ENCODE peak calls at places on chromosomes 13 and 19, in four cellular contexts. V, B, F and Z are unnamed samples.

GRCh38 chr19:56403261-56403660 is 871 bp upstream of the ZNF583 start:
- DNase-seq in V (no peak), B (no peak), F (no peak), Z (no peak)

GRCh38 chr19:35913589-35913988 is 5.5 kb upstream of the TYROBP start:
- DNase-seq in V (no peak), B (no peak), F (no peak), Z (no peak)

GRCh38 chr19:10566658-10567410 is 1.0 kb upstream of the KRI1 start:
- DNase-seq in V (no peak), B (no peak), F (peak), Z (no peak)

GRCh38 chr19:18915639-18916038 is 3.5 kb downstream of the COPE start:
- DNase-seq in V (no peak), B (no peak), F (peak), Z (no peak)

GRCh38 chr19:11125994-11126685 is 29.4 kb downstream of the SPC24 start:
- DNase-seq in V (no peak), B (no peak), F (peak), Z (no peak)

GRCh38 chr19:44725251-44725650 is 23.3 kb upstream of the BCL3 start:
- DNase-seq in V (no peak), B (no peak), F (peak), Z (no peak)

GRCh38 chr13:91240341-91240740 is 107.1 kb upstream of the MIR17HG start:
- DNase-seq in V (no peak), B (no peak), F (no peak), Z (no peak)

GRCh38 chr19:45568732-45569131 is 15.9 kb downstream of the OPA3 start:
- DNase-seq in V (peak), B (peak), F (no peak), Z (peak)

GRCh38 chr19:40286235-40286530 is 1.0 kb upstream of the AKT2 start:
- DNase-seq in V (no peak), B (no peak), F (no peak), Z (no peak)

GRCh38 chr13:31053098-31053497 is 108.6 kb downstream of the HSPH1 start:
- DNase-seq in V (no peak), B (no peak), F (no peak), Z (no peak)

GRCh38 chr13:24253520-24254150 is 55.7 kb upstream of the C1QTNF9 start:
- DNase-seq in V (no peak), B (no peak), F (no peak), Z (no peak)

GRCh38 chr13:40063743-40064142 is 408.3 kb downstream of the COG6 start:
- DNase-seq in V (no peak), B (no peak), F (no peak), Z (no peak)

GRCh38 chr13:113816248-113816924 is 47.5 kb downstream of the GAS6 start:
- DNase-seq in V (no peak), B (no peak), F (peak), Z (no peak)

GRCh38 chr13:86085890-86086289 is 286.7 kb upstream of the SLITRK6 start:
- DNase-seq in V (no peak), B (no peak), F (no peak), Z (no peak)

GRCh38 chr13:78131811-78132210 is 213.2 kb upstream of the EDNRB start:
- DNase-seq in V (no peak), B (no peak), F (no peak), Z (no peak)

GRCh38 chr13:72379581-72379980 is 347.8 kb downstream of the MZT1 start:
- DNase-seq in V (peak), B (no peak), F (no peak), Z (no peak)

GRCh38 chr19:14072535-14073231 is at the start of gene MISP3:
- DNase-seq in V (no peak), B (no peak), F (peak), Z (no peak)

GRCh38 chr19:13526552-13526951 is 20.3 kb upstream of the CACNA1A start:
- DNase-seq in V (no peak), B (no peak), F (no peak), Z (no peak)

GRCh38 chr13:111326981-111327642 is 6.7 kb downstream of the TEX29 start:
- DNase-seq in V (no peak), B (no peak), F (peak), Z (no peak)

GRCh38 chr13:57633950-57634828 is 2.6 kb downstream of the PCDH17 start:
- DNase-seq in V (no peak), B (no peak), F (peak), Z (no peak)

GRCh38 chr19:7783991-7784421 is 21.0 kb downstream of the CLEC4M start:
- DNase-seq in V (no peak), B (peak), F (peak), Z (no peak)

GRCh38 chr13:21243045-21243842 is 66.8 kb downstream of the MRPL57 start:
- DNase-seq in V (no peak), B (no peak), F (no peak), Z (no peak)

GRCh38 chr19:7461841-7462629 is 26.8 kb downstream of the PEX11G start:
- DNase-seq in V (no peak), B (no peak), F (no peak), Z (no peak)

GRCh38 chr13:106990594-106990993 is 422.7 kb upstream of the ARGLU1 start:
- DNase-seq in V (no peak), B (no peak), F (no peak), Z (no peak)

GRCh38 chr19:33124207-33125098 is 7.5 kb upstream of the WDR88 start:
- DNase-seq in V (no peak), B (no peak), F (no peak), Z (no peak)

GRCh38 chr19:43595605-43595998 is 332 bp downstream of the IRGQ start:
- DNase-seq in V (no peak), B (no peak), F (peak), Z (no peak)

GRCh38 chr19:41225238-41226052 is 6.4 kb downstream of the AXL start:
- DNase-seq in V (peak), B (peak), F (no peak), Z (peak)

GRCh38 chr13:42894765-42895181 is 97.3 kb downstream of the EPSTI1 start:
- DNase-seq in V (peak), B (no peak), F (no peak), Z (no peak)

GRCh38 chr19:16325161-16325527 is 518 bp downstream of the KLF2 start:
- DNase-seq in V (no peak), B (no peak), F (peak), Z (no peak)
- H3K4me3 ChIP-seq in V (peak), B (peak), F (peak), Z (peak)

GRCh38 chr19:34793562-34793961 is 20.5 kb upstream of the ZNF599 start:
- DNase-seq in V (no peak), B (no peak), F (no peak), Z (no peak)
- H3K4me3 ChIP-seq in V (no peak), B (no peak), F (no peak), Z (no peak)

GRCh38 chr19:2042485-2043268 is 8.4 kb downstream of the MKNK2 start:
- DNase-seq in V (no peak), B (no peak), F (peak), Z (no peak)
- H3K4me3 ChIP-seq in V (no peak), B (no peak), F (peak), Z (peak)

GRCh38 chr19:46983097-46983496 is 36.5 kb upstream of the NPAS1 start:
- DNase-seq in V (no peak), B (no peak), F (no peak), Z (no peak)

GRCh38 chr19:46980756-46981155 is 38.9 kb upstream of the NPAS1 start:
- DNase-seq in V (no peak), B (no peak), F (no peak), Z (no peak)

GRCh38 chr19:46979770-46980105 is 39.9 kb upstream of the NPAS1 start:
- DNase-seq in V (no peak), B (no peak), F (peak), Z (no peak)

GRCh38 chr19:46979103-46979769 is 40.4 kb upstream of the NPAS1 start:
- DNase-seq in V (no peak), B (no peak), F (no peak), Z (no peak)

GRCh38 chr19:46981296-46981695 is 38.3 kb upstream of the NPAS1 start:
- DNase-seq in V (no peak), B (no peak), F (no peak), Z (no peak)
- H3K4me3 ChIP-seq in V (no peak), B (no peak), F (no peak), Z (no peak)

DNA sequence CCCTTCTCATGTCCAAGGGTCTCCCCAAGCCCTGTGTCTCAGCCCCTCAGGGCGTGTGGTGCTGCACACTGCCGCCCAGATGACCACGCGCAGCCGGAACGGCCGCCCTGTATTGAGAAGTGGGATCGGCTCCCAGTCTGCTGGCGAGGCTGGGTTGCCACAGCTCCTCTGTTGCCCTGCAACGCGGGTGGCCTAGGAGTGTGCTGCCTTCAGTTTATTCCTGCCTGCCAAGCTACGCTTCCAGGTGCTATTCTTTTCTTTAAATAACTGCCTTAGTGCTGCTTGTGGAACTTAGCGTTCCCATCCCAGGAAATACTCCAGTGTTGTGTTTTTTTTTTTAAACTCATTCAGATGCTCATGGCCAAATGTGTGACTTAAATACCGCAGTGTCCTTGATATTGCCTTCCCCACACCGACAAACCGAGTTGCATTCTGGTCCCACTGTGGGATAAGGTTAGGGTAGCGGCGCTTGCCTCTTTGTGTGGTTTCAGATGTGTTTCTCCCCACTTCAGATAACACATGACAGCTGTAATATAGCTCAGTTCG is 16.6 kb downstream of the ACTN4 start:
- DNase-seq in V (no peak), B (no peak), F (peak), Z (no peak)
- H3K4me3 ChIP-seq in V (no peak), B (no peak), F (peak), Z (no peak)

GRCh38 chr13:22316494-22317025 is 645.7 kb downstream of the FGF9 start:
- DNase-seq in V (no peak), B (no peak), F (no peak), Z (no peak)
- H3K4me3 ChIP-seq in V (no peak), B (no peak), F (no peak), Z (no peak)